ENCODE peak calls at places on chromosomes 4 and X, in five cellular contexts. C, B, G, Y and R are unnamed samples. For H3K4me1, the result is how much of the 10 kb centered on the place peaks cover.

GRCh38 chrX:54182194-54182863 is 725 bp downstream of the FAM120C start:
- DNase-seq in C (no peak), B (peak), G (peak), Y (peak), R (peak)

GRCh38 chrX:96447161-96447560 is 237.5 kb upstream of the DIAPH2 start:
- DNase-seq in C (no peak), B (no peak), G (no peak), Y (no peak), R (no peak)

GRCh38 chr4:6815029-6815836 is 32.7 kb downstream of the KIAA0232 start:
- DNase-seq in C (no peak), B (no peak), G (no peak), Y (no peak), R (no peak)

GRCh38 chrX:142251665-142252064 is 46.6 kb upstream of the MAGEC2 start:
- DNase-seq in C (no peak), B (no peak), G (no peak), Y (no peak), R (no peak)

GRCh38 chr4:24032371-24032989 is 142.6 kb upstream of the PPARGC1A start:
- DNase-seq in C (peak), B (no peak), G (no peak), Y (peak), R (no peak)

GRCh38 chrX:71534773-71535544 is 2.1 kb downstream of the OGT start:
- DNase-seq in C (no peak), B (no peak), G (no peak), Y (no peak), R (no peak)

GRCh38 chr4:1851160-1851559 is 4.8 kb downstream of the LETM1 start:
- DNase-seq in C (no peak), B (peak), G (no peak), Y (no peak), R (no peak)

GRCh38 chr4:153166971-153167501 is 37.2 kb upstream of the TRIM2 start:
- DNase-seq in C (peak), B (no peak), G (no peak), Y (no peak), R (no peak)

GRCh38 chrX:9538544-9539045 is 73.7 kb downstream of the TBL1X start:
- DNase-seq in C (no peak), B (no peak), G (no peak), Y (peak), R (peak)

GRCh38 chrX:13476384-13476783 is 93.0 kb upstream of the EGFL6 start:
- DNase-seq in C (no peak), B (no peak), G (no peak), Y (no peak), R (no peak)

GRCh38 chrX:45735571-45735970 is 534.9 kb upstream of the DIPK2B start:
- DNase-seq in C (no peak), B (no peak), G (no peak), Y (no peak), R (no peak)

GRCh38 chr4:106690487-106690886 is 321.9 kb upstream of the GIMD1 start:
- DNase-seq in C (peak), B (no peak), G (no peak), Y (no peak), R (no peak)

GRCh38 chr4:142846105-142846728 is at the start of gene INPP4B:
- DNase-seq in C (peak), B (peak), G (peak), Y (peak), R (peak)

GRCh38 chr4:53476232-53477037 is 99.0 kb downstream of the FIP1L1 start:
- DNase-seq in C (peak), B (no peak), G (peak), Y (no peak), R (no peak)
- H3K4me1 ChIP-seq in C (under half), B (under half), G (under half), Y (under half), R (under half)

DNA sequence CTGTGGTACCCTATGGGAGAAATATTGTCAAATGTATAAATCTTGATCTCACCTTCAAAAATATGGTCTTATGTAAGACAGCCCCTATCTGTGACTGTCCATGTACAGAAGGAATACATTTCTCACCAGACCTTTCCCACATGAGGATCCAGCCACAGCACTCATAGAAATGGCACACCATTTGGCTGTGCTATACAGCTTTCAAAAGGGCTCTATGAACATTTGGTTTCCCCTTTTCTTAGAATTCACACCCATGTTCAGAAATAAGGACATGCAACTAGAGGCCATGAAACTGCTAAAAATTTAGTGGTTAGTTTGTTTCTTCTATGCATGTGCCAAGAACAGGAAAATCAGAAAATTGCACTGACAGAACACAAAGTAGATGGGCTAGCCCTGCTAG is 62.7 kb downstream of the ANTXR2 start:
- DNase-seq in C (no peak), B (no peak), G (no peak), Y (no peak), R (no peak)
- H3K4me1 ChIP-seq in C (under half), B (under half), G (under half), Y (under half), R (under half)

DNA sequence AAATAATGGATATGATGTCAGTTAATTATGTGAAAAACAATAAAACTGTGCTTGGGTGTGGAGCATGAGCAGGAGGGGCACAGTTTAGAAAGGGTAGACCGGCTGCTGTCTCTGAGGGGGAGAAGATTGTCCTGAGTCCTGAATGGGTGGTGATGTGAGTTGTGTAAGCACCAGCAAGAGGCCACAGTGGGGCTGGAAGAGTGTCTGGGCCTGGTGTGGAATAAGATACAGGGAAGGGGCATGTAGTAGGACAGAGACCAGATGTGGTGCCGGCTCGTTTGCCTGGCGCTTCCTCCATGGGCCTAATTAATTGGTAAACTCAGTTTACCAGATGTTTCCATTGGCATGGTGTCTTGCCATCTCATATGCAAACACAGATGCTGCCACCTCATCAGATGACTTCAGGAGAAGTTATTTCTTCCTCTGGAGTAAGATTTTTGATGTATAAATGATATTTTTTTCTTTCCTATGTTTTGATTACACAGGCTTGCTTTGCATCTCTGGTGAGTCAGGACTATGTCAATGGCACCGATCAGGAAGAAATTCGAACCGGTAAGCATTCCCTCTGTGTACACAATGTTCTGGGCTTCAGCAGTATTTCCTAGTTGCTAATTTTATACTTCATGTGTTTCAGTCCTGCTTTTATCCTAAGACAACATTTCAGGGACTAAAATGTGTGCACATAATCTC is 5.1 kb downstream of the MED28 start:
- DNase-seq in C (peak), B (no peak), G (no peak), Y (no peak), R (no peak)
- H3K4me1 ChIP-seq in C (under half), B (under half), G (under half), Y (under half), R (under half)

DNA sequence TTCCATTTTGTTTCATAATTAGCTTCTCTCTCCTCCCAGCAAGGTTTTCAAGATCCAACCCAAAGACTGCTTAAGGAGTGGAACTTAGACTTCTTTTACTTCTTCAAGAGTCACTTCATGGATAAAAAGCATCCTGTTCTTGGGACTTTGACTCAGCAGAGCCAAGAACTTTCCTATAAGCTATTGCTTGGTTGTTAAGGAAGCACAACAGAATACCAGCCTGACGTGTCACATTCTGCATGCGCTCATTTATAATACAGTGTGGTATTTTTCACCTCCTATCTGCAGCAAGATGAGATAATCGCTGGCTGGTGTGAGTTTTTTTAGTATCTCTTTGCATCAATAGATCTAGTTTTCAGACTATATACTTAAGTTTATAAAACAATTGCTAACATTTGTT is 152.1 kb downstream of the PALLD start:
- DNase-seq in C (peak), B (no peak), G (no peak), Y (no peak), R (no peak)
- H3K4me1 ChIP-seq in C (under half), B (under half), G (under half), Y (under half), R (under half)

GRCh38 chr4:47551682-47552081 is 66.6 kb downstream of the ATP10D start:
- DNase-seq in C (peak), B (no peak), G (no peak), Y (no peak), R (no peak)
- H3K4me1 ChIP-seq in C (under half), B (under half), G (under half), Y (under half), R (under half)

DNA sequence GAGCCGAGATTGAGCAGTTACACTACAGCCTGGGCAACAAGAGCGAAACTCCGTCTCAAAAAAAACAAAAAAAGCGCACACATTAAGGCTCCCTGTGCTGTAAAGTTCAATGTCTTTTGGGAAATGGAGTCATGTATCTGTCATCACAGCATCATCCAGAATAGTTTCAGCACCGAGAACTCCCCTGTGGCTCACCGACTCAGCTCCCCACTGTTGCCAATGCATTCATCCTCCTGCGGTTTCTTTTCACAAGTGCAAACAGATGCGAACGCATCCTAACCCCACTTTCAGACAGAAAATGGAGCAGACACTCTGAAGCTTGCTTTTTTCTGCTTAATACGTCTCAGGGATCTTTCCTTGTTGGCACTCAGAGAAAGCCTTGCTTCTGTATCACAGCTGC is 13.8 kb upstream of the SH3TC1 start:
- DNase-seq in C (peak), B (no peak), G (no peak), Y (no peak), R (no peak)
- H3K4me1 ChIP-seq in C (under half), B (half or more), G (under half), Y (under half), R (under half)

GRCh38 chrX:49249071-49249470 is 13.8 kb downstream of the CCDC22 start:
- DNase-seq in C (no peak), B (no peak), G (no peak), Y (no peak), R (no peak)
- H3K4me1 ChIP-seq in C (under half), B (under half), G (under half), Y (under half), R (under half)

GRCh38 chr4:3254302-3255131 is 5.6 kb downstream of the MSANTD1 start:
- DNase-seq in C (no peak), B (peak), G (no peak), Y (peak), R (no peak)
- H3K4me1 ChIP-seq in C (under half), B (under half), G (under half), Y (under half), R (under half)

GRCh38 chrX:119069762-119070161 is 3.0 kb upstream of the CT47C1 start:
- DNase-seq in C (no peak), B (no peak), G (no peak), Y (no peak), R (no peak)
- H3K4me1 ChIP-seq in C (under half), B (under half), G (under half), Y (under half), R (under half)

GRCh38 chr4:40749717-40750460 is at the start of gene NSUN7:
- DNase-seq in C (no peak), B (peak), G (no peak), Y (peak), R (no peak)
- H3K4me1 ChIP-seq in C (under half), B (under half), G (under half), Y (under half), R (under half)